ENCODE peak calls at places on chromosomes 1 and 21, in ten cellular contexts. D is effector CD4-positive, alpha-beta T cell; F is COR-L47; X is endothelial cell; C is NCI-H1694; N is IMR-90; O is prostate gland; U is lower leg skin; Y is effector memory CD8-positive, alpha-beta T cell; A is activated T-cell treated with anti-CD3 and anti-CD28 coated beads for 24 hours. H is an unnamed sample.

GRCh38 chr1:55428944-55429931 is 214.1 kb upstream of the USP24 start:
- DNase-seq in U (peak), F (no peak), D (no peak), O (no peak), C (no peak), N (peak), X (no peak), Y (no peak), A (no peak), H (peak)

GRCh38 chr21:31164713-31165694 is 126.7 kb upstream of the KRTAP19-8 start:
- DNase-seq in O (no peak), D (no peak), N (no peak), A (no peak), Y (no peak), U (no peak), F (no peak), C (no peak), X (no peak), H (no peak)

GRCh38 chr1:218347713-218348627 is 2.8 kb downstream of the TGFB2 start:
- DNase-seq in F (no peak), C (no peak), X (no peak), A (no peak), Y (no peak), D (no peak), U (no peak), O (no peak), N (peak), H (no peak)

GRCh38 chr1:223748405-223748772 is 36.0 kb downstream of the CAPN2 start:
- DNase-seq in U (no peak), A (no peak), O (no peak), N (peak), F (no peak), D (no peak), Y (no peak), X (no peak), C (no peak), H (no peak)

GRCh38 chr21:15966216-15966615 is 236.4 kb downstream of the USP25 start:
- DNase-seq in Y (no peak), A (no peak), U (no peak), N (no peak), F (no peak), C (no peak), D (no peak), O (no peak), X (no peak), H (no peak)

GRCh38 chr1:30704765-30705509 is 18.4 kb downstream of the MATN1 start:
- DNase-seq in U (no peak), N (no peak), D (no peak), C (no peak), A (no peak), Y (no peak), F (no peak), X (no peak), O (no peak), H (no peak)

GRCh38 chr21:29130234-29130993 is at the start of gene MAP3K7CL:
- DNase-seq in D (no peak), X (no peak), N (peak), O (no peak), C (no peak), U (peak), F (no peak), A (no peak), Y (no peak), H (peak)

GRCh38 chr1:71170925-71171324 is 90.1 kb upstream of the ZRANB2 start:
- DNase-seq in X (no peak), F (no peak), D (no peak), A (no peak), N (no peak), C (no peak), Y (no peak), O (no peak), U (no peak), H (no peak)

GRCh38 chr21:40568756-40569155 is 278.2 kb downstream of the DSCAM start:
- DNase-seq in U (no peak), D (no peak), A (no peak), O (no peak), Y (no peak), F (no peak), C (peak), X (no peak), N (no peak), H (no peak)

GRCh38 chr1:63642901-63643300 is 49.7 kb downstream of the PGM1 start:
- DNase-seq in N (no peak), X (no peak), U (no peak), D (no peak), F (no peak), C (no peak), Y (no peak), A (no peak), O (no peak), H (no peak)

GRCh38 chr1:43577647-43578542 is 47.2 kb downstream of the PTPRF start:
- DNase-seq in U (no peak), X (no peak), C (no peak), N (no peak), F (no peak), O (peak), D (no peak), Y (no peak), A (no peak), H (no peak)

GRCh38 chr1:44543064-44543815 is 131.0 kb downstream of the TMEM53 start:
- DNase-seq in D (no peak), O (no peak), A (no peak), F (peak), N (no peak), C (no peak), U (no peak), Y (no peak), X (peak), H (no peak)

GRCh38 chr1:57832616-57833015 is 408.8 kb upstream of the DAB1 start:
- DNase-seq in D (no peak), F (no peak), Y (no peak), C (no peak), U (no peak), N (no peak), X (no peak), A (no peak), O (no peak), H (no peak)

GRCh38 chr1:93822710-93823425 is 56.1 kb downstream of the DNTTIP2 start:
- DNase-seq in Y (no peak), N (peak), U (no peak), D (no peak), O (no peak), C (no peak), A (no peak), F (no peak), X (no peak), H (no peak)

GRCh38 chr1:100606438-100606837 is 68.5 kb downstream of the GPR88 start:
- DNase-seq in Y (no peak), N (peak), O (no peak), X (peak), C (peak), F (peak), D (no peak), A (no peak), U (no peak), H (no peak)

GRCh38 chr1:187226396-187226795 is 397.6 kb downstream of the PLA2G4A start:
- DNase-seq in Y (no peak), A (no peak), O (no peak), U (no peak), F (no peak), C (no peak), X (no peak), D (no peak), N (peak), H (no peak)

GRCh38 chr1:240244968-240245628 is 153.4 kb downstream of the FMN2 start:
- DNase-seq in X (no peak), C (no peak), F (no peak), Y (no peak), N (peak), O (no peak), A (no peak), D (no peak), U (no peak), H (no peak)

GRCh38 chr1:206513312-206514111 is 6.2 kb downstream of the RASSF5 start:
- DNase-seq in Y (no peak), O (peak), U (peak), F (no peak), N (peak), X (no peak), D (no peak), A (no peak), C (peak), H (peak)

GRCh38 chr21:41616063-41616591 is 108.2 kb upstream of the TMPRSS2 start:
- DNase-seq in Y (no peak), O (no peak), A (no peak), N (peak), X (no peak), F (no peak), C (no peak), D (no peak), U (no peak), H (peak)

GRCh38 chr1:6336946-6337622 is 56.5 kb downstream of the ACOT7 start:
- DNase-seq in D (no peak), C (no peak), A (no peak), Y (no peak), U (no peak), F (no peak), O (no peak), X (no peak), N (no peak), H (no peak)

GRCh38 chr1:14888374-14888773 is 265.2 kb upstream of the TMEM51 start:
- DNase-seq in D (no peak), X (no peak), A (no peak), Y (no peak), C (no peak), U (no peak), O (no peak), F (no peak), N (no peak), H (no peak)

GRCh38 chr1:198492872-198493271 is 47.6 kb downstream of the ATP6V1G3 start:
- DNase-seq in A (no peak), N (peak), Y (no peak), O (no peak), D (no peak), F (no peak), X (no peak), U (no peak), C (no peak), H (no peak)

GRCh38 chr1:61851849-61852692 is 109.8 kb downstream of the PATJ start:
- DNase-seq in U (no peak), F (peak), A (no peak), O (peak), D (peak), C (peak), Y (peak), X (peak), N (peak), H (no peak)

GRCh38 chr1:14600405-14601150 is 2.1 kb downstream of the KAZN start:
- DNase-seq in D (no peak), X (no peak), A (no peak), Y (no peak), N (no peak), C (no peak), U (no peak), F (no peak), O (no peak), H (no peak)

GRCh38 chr1:115280073-115280472 is 58.0 kb downstream of the NGF start:
- DNase-seq in D (no peak), Y (no peak), A (no peak), X (no peak), U (peak), C (no peak), O (no peak), N (peak), F (no peak), H (no peak)

GRCh38 chr1:32877211-32878110 is 6.7 kb upstream of the FNDC5 start:
- DNase-seq in A (no peak), D (no peak), Y (no peak), N (no peak), C (peak), X (no peak), O (no peak), F (peak), U (no peak), H (no peak)

GRCh38 chr1:16727190-16728111 is 12.9 kb upstream of the RNU1-4 start:
- DNase-seq in A (peak), O (peak), C (peak), N (peak), F (no peak), U (peak), D (no peak), Y (peak), X (peak), H (no peak)

GRCh38 chr1:209302777-209303642 is 280.5 kb upstream of the CAMK1G start:
- DNase-seq in C (no peak), Y (no peak), D (no peak), A (no peak), F (peak), U (no peak), X (no peak), O (no peak), N (no peak), H (no peak)

GRCh38 chr21:41680444-41681335 is 86.2 kb downstream of the RIPK4 start:
- DNase-seq in U (no peak), A (no peak), F (peak), O (no peak), X (no peak), D (no peak), N (no peak), C (no peak), Y (no peak), H (no peak)

GRCh38 chr21:42061195-42061865 is 9.8 kb upstream of the UMODL1 start:
- DNase-seq in N (no peak), X (no peak), F (no peak), D (no peak), U (no peak), O (no peak), A (peak), Y (no peak), C (no peak), H (no peak)

GRCh38 chr1:14499312-14500040 is 99.0 kb upstream of the KAZN start:
- DNase-seq in C (no peak), O (no peak), X (no peak), U (no peak), A (no peak), N (no peak), Y (no peak), D (no peak), F (no peak), H (no peak)

GRCh38 chr1:106995970-106996369 is 60.5 kb upstream of the PRMT6 start:
- DNase-seq in X (no peak), C (no peak), F (no peak), D (no peak), O (no peak), A (no peak), U (no peak), Y (no peak), N (no peak), H (no peak)

GRCh38 chr1:248872752-248873408 is 14.0 kb upstream of the ZNF692 start:
- DNase-seq in D (peak), Y (peak), F (peak), C (peak), N (peak), X (peak), U (peak), A (peak), O (peak), H (no peak)

GRCh38 chr1:20701446-20701845 is 16.4 kb downstream of the KIF17 start:
- DNase-seq in C (no peak), Y (no peak), N (no peak), D (no peak), A (no peak), U (no peak), O (no peak), X (no peak), F (no peak), H (no peak)

GRCh38 chr1:34612091-34612631 is 142.7 kb upstream of the GJB5 start:
- DNase-seq in A (no peak), N (no peak), U (no peak), C (no peak), O (no peak), Y (no peak), D (no peak), F (no peak), X (no peak), H (no peak)

GRCh38 chr1:175146535-175147213 is 45.9 kb downstream of the KIAA0040 start:
- DNase-seq in D (peak), N (peak), U (peak), O (peak), X (peak), C (peak), Y (peak), A (peak), F (peak), H (no peak)

GRCh38 chr1:181392133-181392532 is 91.2 kb upstream of the CACNA1E start:
- DNase-seq in A (no peak), F (no peak), Y (no peak), O (no peak), C (no peak), X (no peak), D (no peak), N (no peak), U (no peak), H (no peak)

H was measured in thoracic aorta.